ENCODE peak calls at places on chromosomes 2 and 18, in four cellular contexts. C is A549, W is K562, O is HepG2. L is an unnamed sample.

GRCh38 chr2:52724585-52724984 is 1043.0 kb upstream of the CHAC2 start:
- DNase-seq in O (no peak), C (no peak), W (no peak), L (no peak)

GRCh38 chr18:23189768-23190661 is 54.7 kb downstream of the CABLES1 start:
- DNase-seq in O (peak), W (no peak), C (no peak), L (no peak)

GRCh38 chr18:55048892-55049291 is 89.6 kb upstream of the CCDC68 start:
- DNase-seq in C (peak), W (no peak), O (no peak), L (no peak)

GRCh38 chr2:12931211-12931844 is 214.6 kb downstream of the TRIB2 start:
- DNase-seq in C (peak), W (no peak), O (peak), L (no peak)

GRCh38 chr2:54456526-54457325 is 599 bp downstream of the SPTBN1 start:
- DNase-seq in W (peak), C (peak), O (peak), L (peak)

GRCh38 chr18:78792736-78793135 is 186.9 kb upstream of the SALL3 start:
- DNase-seq in O (no peak), W (no peak), C (no peak), L (no peak)

GRCh38 chr2:29920130-29920577 is 1.2 kb downstream of the ALK start:
- DNase-seq in W (peak), C (peak), O (no peak), L (peak)

GRCh38 chr18:11994708-11995444 is 13.6 kb downstream of the IMPA2 start:
- DNase-seq in W (no peak), C (peak), O (peak), L (peak)

GRCh38 chr2:173193925-173194324 is 118.3 kb downstream of the MAP3K20 start:
- DNase-seq in O (no peak), C (no peak), W (no peak), L (no peak)

GRCh38 chr2:202375006-202375610 is 1.0 kb upstream of the BMPR2 start:
- DNase-seq in O (peak), W (no peak), C (no peak), L (peak)

GRCh38 chr2:234135750-234136221 is 85.3 kb downstream of the SPP2 start:
- DNase-seq in C (peak), O (peak), W (peak), L (peak)

GRCh38 chr18:36485772-36486171 is 188.3 kb downstream of the FHOD3 start:
- DNase-seq in O (no peak), W (no peak), C (no peak), L (no peak)

GRCh38 chr18:76985156-76985950 is 147.2 kb downstream of the MBP start:
- DNase-seq in C (no peak), W (no peak), O (no peak), L (no peak)

GRCh38 chr2:42809131-42809875 is 16.9 kb upstream of the HAAO start:
- DNase-seq in O (no peak), C (no peak), W (no peak), L (no peak)

GRCh38 chr2:233531880-233532458 is 34.6 kb downstream of the USP40 start:
- DNase-seq in C (no peak), W (no peak), O (no peak), L (peak)

GRCh38 chr2:197286805-197287595 is 23.6 kb downstream of the ANKRD44 start:
- DNase-seq in O (peak), W (no peak), C (peak), L (no peak)

GRCh38 chr2:206585335-206585734 is 57.0 kb upstream of the FAM237A start:
- DNase-seq in C (no peak), W (no peak), O (no peak), L (no peak)

GRCh38 chr2:10900216-10901109 is 11.3 kb upstream of the KCNF1 start:
- DNase-seq in W (peak), C (peak), O (peak), L (no peak)

GRCh38 chr2:227324671-227325055 is 388 bp upstream of the MFF start:
- DNase-seq in O (no peak), W (peak), C (peak), L (no peak)

GRCh38 chr2:227366861-227367800 is 12.0 kb downstream of the TM4SF20 start:
- DNase-seq in O (no peak), W (no peak), C (no peak), L (no peak)

GRCh38 chr2:121118951-121119350 is 166.1 kb downstream of the TFCP2L1 start:
- DNase-seq in W (no peak), C (no peak), O (no peak), L (no peak)

GRCh38 chr18:67477522-67477921 is 39.0 kb downstream of the DSEL start:
- DNase-seq in O (no peak), W (no peak), C (no peak), L (no peak)

GRCh38 chr2:56450083-56450482 is 266.3 kb downstream of the CCDC85A start:
- DNase-seq in W (no peak), C (no peak), O (no peak), L (no peak)

GRCh38 chr18:77495982-77496690 is 246.5 kb downstream of the GALR1 start:
- DNase-seq in W (no peak), C (no peak), O (no peak), L (no peak)

GRCh38 chr2:226578879-226579278 is 220.7 kb downstream of the IRS1 start:
- DNase-seq in W (no peak), O (peak), C (no peak), L (no peak)

GRCh38 chr2:160209457-160209856 is 9.4 kb upstream of the ITGB6 start:
- DNase-seq in W (no peak), O (no peak), C (no peak), L (no peak)

GRCh38 chr2:71474744-71475421 is 21.5 kb downstream of the DYSF start:
- DNase-seq in W (no peak), O (no peak), C (no peak), L (no peak)

GRCh38 chr2:241111443-241111810 is 9.3 kb upstream of the MTERF4 start:
- DNase-seq in O (no peak), C (no peak), W (no peak), L (no peak)

GRCh38 chr2:102436284-102436683 is 13.3 kb downstream of the IL18RAP start:
- DNase-seq in C (no peak), W (no peak), O (no peak), L (no peak)

GRCh38 chr2:238285653-238286082 is 2.7 kb downstream of the PER2 start:
- DNase-seq in W (no peak), C (peak), O (peak), L (no peak)

GRCh38 chr2:70454936-70455544 is 98.6 kb downstream of the TGFA start:
- DNase-seq in W (no peak), C (no peak), O (no peak), L (no peak)

GRCh38 chr18:75475228-75475627 is 47.7 kb upstream of the SMIM21 start:
- DNase-seq in W (no peak), C (no peak), O (no peak), L (no peak)

GRCh38 chr2:112155331-112156151 is 17.4 kb downstream of the FBLN7 start:
- DNase-seq in O (no peak), C (no peak), W (no peak), L (no peak)

GRCh38 chr2:42360493-42360889 is 526 bp downstream of the COX7A2L start:
- DNase-seq in O (no peak), C (no peak), W (no peak), L (no peak)

GRCh38 chr2:70958759-70959158 is 19.7 kb upstream of the ANKRD53 start:
- DNase-seq in W (no peak), C (no peak), O (no peak), L (no peak)

GRCh38 chr2:38315707-38316333 is 61.3 kb downstream of the ATL2 start:
- DNase-seq in C (peak), O (peak), W (peak), L (no peak)
- TF ChIP-seq HMGXB4 in C (no peak), O (peak), W (no peak), L (no peak)

DNA sequence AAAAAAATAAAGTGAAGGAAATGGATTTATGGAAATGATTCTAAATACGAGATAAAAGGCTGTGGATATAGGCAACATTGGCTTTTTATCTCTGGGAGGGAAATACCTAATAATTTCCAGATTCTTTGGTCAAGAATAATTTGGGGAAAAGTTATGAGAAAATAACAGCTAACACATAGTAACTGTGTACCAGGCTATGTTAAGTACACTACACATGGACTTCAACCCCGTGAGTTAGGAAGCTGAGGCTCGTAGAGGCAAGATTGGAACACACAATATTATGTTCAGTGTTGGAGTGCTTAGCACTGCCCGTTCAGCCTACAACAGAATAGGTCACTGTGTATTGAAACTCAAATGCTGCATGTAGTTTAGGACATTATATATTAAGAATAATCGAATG is 34.3 kb upstream of the GPD2 start:
- DNase-seq in O (peak), W (no peak), C (no peak), L (no peak)
- TF ChIP-seq HMGXB4 in O (no peak), W (no peak), C (no peak), L (no peak)

GRCh38 chr2:187875271-187875670 is 321.0 kb upstream of the TFPI start:
- DNase-seq in O (no peak), C (no peak), W (no peak), L (no peak)
- TF ChIP-seq HMGXB4 in O (no peak), C (no peak), W (no peak), L (no peak)

GRCh38 chr2:68726100-68726499 is 8.5 kb upstream of the ARHGAP25 start:
- DNase-seq in O (no peak), W (no peak), C (no peak), L (no peak)

GRCh38 chr2:68722712-68723111 is 11.9 kb upstream of the ARHGAP25 start:
- DNase-seq in C (no peak), W (peak), O (peak), L (peak)

GRCh38 chr2:68727698-68728375 is 6.8 kb upstream of the ARHGAP25 start:
- DNase-seq in W (no peak), C (no peak), O (no peak), L (no peak)

GRCh38 chr2:68730828-68731227 is 3.8 kb upstream of the ARHGAP25 start:
- DNase-seq in O (no peak), W (no peak), C (no peak), L (no peak)

GRCh38 chr2:68726608-68727367 is 7.8 kb upstream of the ARHGAP25 start:
- DNase-seq in C (no peak), W (no peak), O (no peak), L (no peak)
- TF ChIP-seq HMGXB4 in C (no peak), W (no peak), O (no peak), L (no peak)

DNA sequence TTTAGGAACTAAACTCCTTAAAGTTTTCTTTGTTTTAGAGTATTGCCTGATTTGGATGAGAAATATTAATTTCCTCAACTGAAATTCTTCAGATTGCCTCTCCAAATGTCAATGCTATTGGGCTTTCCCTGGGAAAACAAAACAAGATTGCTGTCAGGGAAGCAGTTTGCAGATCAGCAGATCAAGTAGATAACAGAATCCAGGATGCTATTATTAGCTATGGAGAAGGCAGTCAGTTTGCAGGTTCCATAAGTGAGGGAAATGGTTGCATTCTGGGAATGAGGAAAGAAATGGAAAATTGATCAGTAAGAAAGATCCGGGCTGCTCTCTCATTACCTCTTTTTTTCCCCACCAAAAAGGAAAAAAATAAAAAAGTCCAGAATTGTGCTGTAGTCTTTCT is 11.0 kb downstream of the LINC00305 start:
- DNase-seq in W (no peak), C (no peak), O (no peak), L (no peak)
- TF ChIP-seq HMGXB4 in W (no peak), C (no peak), O (no peak), L (no peak)

GRCh38 chr2:96449637-96450036 is 55.5 kb downstream of the NEURL3 start:
- DNase-seq in O (no peak), C (no peak), W (no peak), L (no peak)

GRCh38 chr2:96449174-96449573 is 56.0 kb downstream of the NEURL3 start:
- DNase-seq in C (no peak), O (no peak), W (no peak), L (no peak)

GRCh38 chr2:96447726-96448125 is 57.4 kb downstream of the NEURL3 start:
- DNase-seq in C (no peak), W (no peak), O (no peak), L (no peak)

DNA sequence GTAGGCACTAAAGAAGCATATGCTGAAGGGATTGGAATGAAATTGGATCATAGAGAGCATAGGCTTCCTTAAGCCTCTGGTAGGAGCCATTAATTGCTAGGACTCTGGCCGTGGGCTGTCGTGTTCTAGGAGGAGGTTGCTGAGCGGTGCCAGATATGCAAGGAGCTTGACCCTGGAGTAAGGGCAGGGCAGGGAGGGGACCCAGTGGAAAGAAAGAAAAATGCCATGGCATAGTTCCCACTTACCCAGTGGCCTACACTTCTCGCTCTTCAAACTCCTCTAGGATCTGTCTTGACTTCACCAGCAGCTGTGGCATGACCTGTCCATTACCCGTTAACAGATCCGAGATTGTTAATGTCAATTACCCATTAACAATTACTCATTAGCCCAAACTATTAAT is 53.1 kb downstream of the NEURL3 start:
- DNase-seq in O (no peak), W (no peak), C (no peak), L (no peak)
- TF ChIP-seq HMGXB4 in O (no peak), W (no peak), C (no peak), L (no peak)

DNA sequence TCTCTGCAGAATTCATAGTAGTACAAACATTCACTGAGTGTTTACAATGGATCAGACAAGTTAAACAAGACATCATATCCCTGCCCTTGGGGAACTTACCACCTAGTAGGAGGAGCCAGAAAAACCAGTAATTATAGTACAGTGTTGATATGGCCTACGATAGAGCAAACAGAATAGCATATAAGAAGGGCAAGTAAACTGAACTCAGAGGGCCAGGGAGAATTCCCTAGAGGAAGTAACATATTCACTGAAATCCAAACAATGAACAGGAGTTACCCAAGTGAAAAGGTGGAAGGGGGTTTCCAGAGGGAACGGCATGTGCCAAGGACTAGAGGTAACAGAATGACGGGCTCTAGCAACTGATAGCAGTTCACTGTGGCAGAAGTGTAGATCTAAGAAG is 34.1 kb downstream of the NHEJ1 start:
- DNase-seq in O (peak), C (peak), W (no peak), L (no peak)
- TF ChIP-seq HMGXB4 in O (no peak), C (no peak), W (no peak), L (no peak)